ENCODE peak calls at places on chromosomes 3 and 15, in four cellular contexts. U is naive B cell, C is RWPE2, G is GM23248. T is an unnamed sample.

GRCh38 chr3:195886181-195887141 is 21.9 kb downstream of the TNK2 start:
- DNase-seq in U (no peak), G (peak), C (no peak), T (peak)

GRCh38 chr15:22936577-22937472 is 43.3 kb downstream of the CYFIP1 start:
- DNase-seq in C (no peak), U (peak), G (no peak), T (no peak)

GRCh38 chr3:123405936-123406510 is 42.9 kb downstream of the ADCY5 start:
- DNase-seq in U (no peak), G (no peak), C (no peak), T (no peak)

GRCh38 chr3:106829206-106829605 is 548.0 kb upstream of the CCDC54 start:
- DNase-seq in U (no peak), G (no peak), C (no peak), T (no peak)

GRCh38 chr3:10547841-10548783 is 42.7 kb upstream of the ATP2B2 start:
- DNase-seq in G (no peak), U (no peak), C (no peak), T (no peak)

GRCh38 chr15:68829068-68829467 is 8.4 kb upstream of the ANP32A start:
- DNase-seq in U (peak), G (peak), C (no peak), T (no peak)

GRCh38 chr15:29939404-29939803 is 117.1 kb upstream of the TJP1 start:
- DNase-seq in G (peak), U (no peak), C (no peak), T (no peak)

GRCh38 chr3:24682141-24682547 is 187.5 kb upstream of the THRB start:
- DNase-seq in C (peak), G (peak), U (no peak), T (no peak)

GRCh38 chr3:153038779-153039178 is 123.2 kb upstream of the RAP2B start:
- DNase-seq in C (peak), U (no peak), G (peak), T (no peak)

GRCh38 chr3:114874447-114874846 is 272.6 kb downstream of the ZBTB20 start:
- DNase-seq in G (no peak), C (no peak), U (no peak), T (no peak)

GRCh38 chr3:135131290-135131689 is 336.2 kb downstream of the EPHB1 start:
- DNase-seq in U (no peak), C (no peak), G (no peak), T (no peak)

GRCh38 chr15:98625614-98626013 is 22.7 kb upstream of the IGF1R start:
- DNase-seq in C (no peak), G (no peak), U (no peak), T (no peak)

GRCh38 chr3:183033746-183034145 is 53.4 kb upstream of the DCUN1D1 start:
- DNase-seq in U (no peak), G (peak), C (no peak), T (no peak)

GRCh38 chr3:45507820-45508317 is 86.7 kb upstream of the LIMD1 start:
- DNase-seq in G (no peak), U (no peak), C (no peak), T (no peak)

GRCh38 chr3:132210476-132211346 is 106.5 kb upstream of the ACP3 start:
- DNase-seq in U (no peak), C (no peak), G (peak), T (no peak)

GRCh38 chr3:88704316-88704715 is 403.1 kb upstream of the EPHA3 start:
- DNase-seq in C (no peak), G (no peak), U (no peak), T (no peak)

GRCh38 chr3:51943451-51944391 is 1.6 kb downstream of the PARP3 start:
- DNase-seq in C (peak), G (no peak), U (no peak), T (peak)

GRCh38 chr3:195609229-195609628 is 25.5 kb upstream of the APOD start:
- DNase-seq in U (no peak), C (no peak), G (no peak), T (no peak)

GRCh38 chr3:33403756-33404155 is 36.4 kb downstream of the UBP1 start:
- DNase-seq in U (no peak), C (no peak), G (no peak), T (no peak)

GRCh38 chr3:64741344-64741743 is 53.5 kb upstream of the ADAMTS9 start:
- DNase-seq in U (no peak), G (peak), C (no peak), T (no peak)

GRCh38 chr15:40939909-40940801 is 11.0 kb downstream of the DLL4 start:
- DNase-seq in U (no peak), G (no peak), C (peak), T (no peak)

GRCh38 chr3:72310028-72310987 is 525.4 kb upstream of the PROK2 start:
- DNase-seq in G (peak), U (peak), C (no peak), T (no peak)

GRCh38 chr3:74651239-74651638 is 36.8 kb upstream of the CNTN3 start:
- DNase-seq in U (no peak), G (peak), C (no peak), T (no peak)

GRCh38 chr3:190558796-190559195 is 44.9 kb downstream of the IL1RAP start:
- DNase-seq in G (no peak), U (no peak), C (no peak), T (no peak)

GRCh38 chr3:15405448-15406050 is 21.8 kb downstream of the METTL6 start:
- DNase-seq in C (no peak), U (peak), G (peak), T (no peak)

GRCh38 chr3:88090681-88091080 is 31.6 kb downstream of the ZNF654 start:
- DNase-seq in G (no peak), U (no peak), C (no peak), T (no peak)

GRCh38 chr3:87390318-87390717 is 113.9 kb upstream of the POU1F1 start:
- DNase-seq in C (no peak), G (no peak), U (no peak), T (no peak)

GRCh38 chr3:183259621-183260020 is 6.6 kb downstream of the B3GNT5 start:
- DNase-seq in C (no peak), G (no peak), U (no peak), T (no peak)

GRCh38 chr15:55361048-55361447 is 42.0 kb downstream of the PIGB start:
- DNase-seq in C (no peak), G (no peak), U (no peak), T (no peak)

GRCh38 chr3:99774467-99774866 is 43.2 kb upstream of the CMSS1 start:
- DNase-seq in U (no peak), G (peak), C (no peak), T (no peak)

GRCh38 chr3:129624347-129625070 is 18.0 kb upstream of the PLXND1 start:
- DNase-seq in G (peak), C (no peak), U (no peak), T (peak)

GRCh38 chr3:72797773-72798543 is 50.3 kb downstream of the SHQ1 start:
- DNase-seq in C (no peak), U (no peak), G (peak), T (no peak)

GRCh38 chr15:69758291-69758771 is 305.7 kb downstream of the RPLP1 start:
- DNase-seq in G (peak), C (no peak), U (no peak), T (no peak)

GRCh38 chr15:91632176-91632575 is 221.3 kb upstream of the SLCO3A1 start:
- DNase-seq in C (no peak), U (no peak), G (no peak), T (no peak)

GRCh38 chr3:102060814-102061213 is 211.5 kb downstream of the NFKBIZ start:
- DNase-seq in C (no peak), G (peak), U (no peak), T (no peak)

GRCh38 chr3:138796761-138797160 is 38.0 kb downstream of the PIK3CB start:
- DNase-seq in G (no peak), C (no peak), U (no peak), T (no peak)

GRCh38 chr3:152209060-152209459 is 59.7 kb upstream of the MBNL1 start:
- DNase-seq in U (no peak), C (no peak), G (no peak), T (no peak)

GRCh38 chr3:81699921-81700320 is 61.5 kb downstream of the GBE1 start:
- DNase-seq in U (no peak), G (no peak), C (no peak), T (no peak)

T was measured in chondrocyte.